ENCODE peak calls at places on chromosomes 7 and 10, in four cellular contexts. Y is cerebellar cortex, K is left cardiac atrium, O is substantia nigra. M is an unnamed sample.

GRCh38 chr10:110175406-110175805 is 32.0 kb upstream of the MXI1 start:
- DNase-seq in Y (no peak), K (no peak), O (no peak), M (no peak)

GRCh38 chr10:88499569-88500470 is 83.3 kb downstream of the RNLS start:
- DNase-seq in Y (no peak), K (no peak), O (no peak), M (no peak)

GRCh38 chr7:107023522-107024149 is 20.9 kb upstream of the PRKAR2B start:
- DNase-seq in Y (no peak), O (no peak), K (no peak), M (no peak)

GRCh38 chr7:44065431-44066110 is at the start of gene PGAM2:
- DNase-seq in K (peak), O (peak), Y (peak), M (no peak)

GRCh38 chr7:7667187-7667586 is 26.6 kb downstream of the UMAD1 start:
- DNase-seq in O (no peak), K (no peak), Y (no peak), M (no peak)

GRCh38 chr7:17152698-17153097 is 145.8 kb upstream of the AHR start:
- DNase-seq in O (no peak), K (no peak), Y (no peak), M (no peak)

GRCh38 chr7:30434140-30434799 is 44.3 kb downstream of the NOD1 start:
- DNase-seq in Y (no peak), K (no peak), O (no peak), M (no peak)

GRCh38 chr7:157518514-157519175 is 181.8 kb downstream of the DNAJB6 start:
- DNase-seq in K (no peak), Y (no peak), O (no peak), M (no peak)

GRCh38 chr10:78974409-78975317 is 94.1 kb upstream of the ZMIZ1 start:
- DNase-seq in O (peak), K (peak), Y (peak), M (peak)

GRCh38 chr7:159013181-159013690 is 131.4 kb downstream of the VIPR2 start:
- DNase-seq in O (peak), K (no peak), Y (no peak), M (no peak)

GRCh38 chr7:41832936-41833335 is 130.0 kb upstream of the INHBA start:
- DNase-seq in K (no peak), O (no peak), Y (no peak), M (no peak)

GRCh38 chr7:46393142-46393541 is 472.1 kb upstream of the IGFBP3 start:
- DNase-seq in K (no peak), Y (no peak), O (no peak), M (no peak)

GRCh38 chr10:78579586-78579985 is 489.2 kb upstream of the ZMIZ1 start:
- DNase-seq in O (no peak), K (no peak), Y (peak), M (no peak)

GRCh38 chr7:22858640-22859561 is 36.3 kb upstream of the TOMM7 start:
- DNase-seq in Y (no peak), O (no peak), K (no peak), M (no peak)

GRCh38 chr10:3472705-3473078 is 300.1 kb upstream of the PITRM1 start:
- DNase-seq in Y (no peak), O (no peak), K (no peak), M (no peak)

GRCh38 chr7:134477954-134478353 is 19.1 kb upstream of the AKR1B1 start:
- DNase-seq in O (no peak), Y (no peak), K (no peak), M (no peak)

GRCh38 chr7:92720604-92721350 is 115.6 kb downstream of the CDK6 start:
- DNase-seq in O (no peak), K (no peak), Y (no peak), M (no peak)

GRCh38 chr7:151590801-151591771 is 71.4 kb upstream of the RHEB start:
- DNase-seq in K (no peak), O (no peak), Y (peak), M (no peak)

GRCh38 chr7:10908600-10908999 is 65.1 kb upstream of the PHF14 start:
- DNase-seq in K (no peak), Y (no peak), O (no peak), M (no peak)

GRCh38 chr7:108613147-108613948 is 43.7 kb downstream of the DNAJB9 start:
- DNase-seq in K (no peak), Y (peak), O (no peak), M (no peak)

GRCh38 chr10:5812283-5813090 is 747 bp downstream of the GDI2 start:
- DNase-seq in Y (peak), K (peak), O (peak), M (no peak)

M was measured in esophagus muscularis mucosa.